ENCODE peak calls at places on chromosomes 2 and 18, in six cellular contexts. T is BJ, V is heart left ventricle, S is EL, I is ACHN, W is MM.1S. Z is an unnamed sample.

GRCh38 chr2:43773876-43774613 is at the start of gene DYNC2LI1:
- DNase-seq in V (peak; percentile 92), T (peak; percentile 65), S (peak; percentile 90), W (peak; percentile 86), I (peak; percentile 95), Z (peak; percentile 94)

GRCh38 chr2:135701442-135701841 is 40.2 kb upstream of the UBXN4 start:
- DNase-seq in T (peak; percentile 28), V (no peak), I (peak; percentile 31), W (no peak), S (peak; percentile 58), Z (no peak)

GRCh38 chr2:8627019-8627691 is 54.7 kb upstream of the ID2 start:
- DNase-seq in W (no peak), S (no peak), T (no peak), V (no peak), I (no peak), Z (no peak)

GRCh38 chr2:66851449-66851872 is 416.5 kb downstream of the MEIS1 start:
- DNase-seq in S (peak; percentile 86), I (no peak), T (peak; percentile 85), W (no peak), V (no peak), Z (no peak)

GRCh38 chr2:95058989-95059601 is 33.6 kb downstream of the MAL start:
- DNase-seq in V (no peak), W (no peak), T (no peak), I (peak; percentile 88), S (no peak), Z (no peak)

GRCh38 chr2:151278487-151278886 is 11.0 kb downstream of the NMI start:
- DNase-seq in V (no peak), I (no peak), S (no peak), T (no peak), W (no peak), Z (no peak)

GRCh38 chr2:39448169-39448502 is 11.1 kb upstream of the MAP4K3 start:
- DNase-seq in V (no peak), I (no peak), W (no peak), T (no peak), S (no peak), Z (no peak)

GRCh38 chr2:47208852-47209606 is 53.9 kb upstream of the STPG4 start:
- DNase-seq in T (no peak), S (peak; percentile 47), W (no peak), V (no peak), I (no peak), Z (no peak)

GRCh38 chr2:118689033-118689432 is 158.4 kb downstream of the EN1 start:
- DNase-seq in I (no peak), V (no peak), S (no peak), W (no peak), T (no peak), Z (no peak)

GRCh38 chr18:63553117-63553516 is 10.9 kb downstream of the SERPINB12 start:
- DNase-seq in V (no peak), S (peak; percentile 83), W (no peak), T (peak; percentile 95), I (no peak), Z (no peak)

GRCh38 chr18:58225101-58225500 is 181.1 kb downstream of the NEDD4L start:
- DNase-seq in I (no peak), W (no peak), V (no peak), T (no peak), S (no peak), Z (no peak)

GRCh38 chr2:109422071-109422757 is 191.6 kb downstream of the SEPTIN10 start:
- DNase-seq in I (no peak), W (no peak), V (no peak), T (no peak), S (no peak), Z (no peak)

GRCh38 chr2:232417489-232417888 is 10.8 kb downstream of the ALPG start:
- DNase-seq in S (no peak), T (no peak), V (no peak), W (no peak), I (no peak), Z (no peak)

GRCh38 chr2:33529771-33530481 is 53.5 kb downstream of the RASGRP3 start:
- DNase-seq in T (peak; percentile 92), V (no peak), S (peak; percentile 98), I (peak; percentile 28), W (no peak), Z (peak; percentile 11)

GRCh38 chr18:9827211-9827855 is 58.4 kb upstream of the TXNDC2 start:
- DNase-seq in V (no peak), T (no peak), I (no peak), S (no peak), W (no peak), Z (no peak)

GRCh38 chr2:61689526-61689925 is 151.4 kb upstream of the XPO1 start:
- DNase-seq in W (no peak), I (no peak), T (no peak), V (no peak), S (peak; percentile 18), Z (no peak)

GRCh38 chr2:239693330-239693729 is 292.5 kb upstream of the HDAC4 start:
- DNase-seq in W (no peak), I (no peak), T (no peak), V (no peak), S (no peak), Z (no peak)

GRCh38 chr18:50751490-50751889 is 68.3 kb downstream of the MRO start:
- DNase-seq in S (no peak), V (no peak), W (no peak), T (no peak), I (no peak), Z (no peak)

GRCh38 chr2:171514908-171515582 is 7.2 kb upstream of the CYBRD1 start:
- DNase-seq in S (no peak), W (no peak), V (no peak), T (no peak), I (no peak), Z (no peak)

GRCh38 chr2:175804130-175804529 is 197.9 kb downstream of the LNPK start:
- DNase-seq in I (no peak), W (no peak), S (no peak), T (no peak), V (no peak), Z (no peak)

GRCh38 chr18:13403786-13404549 is 185.4 kb downstream of the LDLRAD4 start:
- DNase-seq in S (no peak), T (no peak), V (no peak), W (no peak), I (no peak), Z (no peak)

GRCh38 chr18:8359076-8359475 is 250.2 kb upstream of the RAB12 start:
- DNase-seq in W (no peak), T (no peak), I (no peak), V (no peak), S (no peak), Z (peak; percentile 16)

GRCh38 chr2:112493048-112493447 is 11.1 kb downstream of the TTL start:
- DNase-seq in V (no peak), S (peak; percentile 20), W (no peak), T (no peak), I (peak; percentile 47), Z (no peak)

GRCh38 chr2:230244211-230244610 is 18.7 kb downstream of the SP140 start:
- DNase-seq in V (no peak), I (peak; percentile 34), W (no peak), T (no peak), S (peak; percentile 7), Z (no peak)

GRCh38 chr2:20141056-20141762 is 83.7 kb downstream of the SDC1 start:
- DNase-seq in T (peak; percentile 73), W (no peak), V (peak; percentile 53), I (peak; percentile 92), S (peak; percentile 96), Z (peak; percentile 95)

GRCh38 chr18:72762505-72763122 is 105.2 kb downstream of the NETO1 start:
- DNase-seq in T (no peak), S (peak; percentile 47), V (no peak), I (peak; percentile 65), W (peak; percentile 72), Z (peak; percentile 28)

Z was measured in SW480.